ENCODE peak calls at places on chromosomes 7 and 10, in four cellular contexts. N is endothelial cell of umbilical vein, G is endodermal cell, T is lung. K is an unnamed sample.

GRCh38 chr7:137696376-137696775 is 150.4 kb downstream of the DGKI start:
- DNase-seq in N (no peak), G (no peak), T (no peak), K (no peak)

GRCh38 chr7:130228840-130229239 is 21.2 kb downstream of the SSMEM1 start:
- DNase-seq in N (no peak), G (no peak), T (no peak), K (no peak)

GRCh38 chr7:1714583-1715330 is 44.7 kb downstream of the ELFN1 start:
- DNase-seq in N (no peak), G (no peak), T (no peak), K (no peak)

GRCh38 chr10:35934637-35934995 is 292.5 kb upstream of the FZD8 start:
- DNase-seq in N (no peak), G (no peak), T (no peak), K (no peak)

GRCh38 chr10:80177781-80178636 is 27.3 kb downstream of the ANXA11 start:
- DNase-seq in N (no peak), G (no peak), T (no peak), K (no peak)

GRCh38 chr7:115693779-115694178 is 336.8 kb downstream of the TFEC start:
- DNase-seq in N (no peak), G (no peak), T (no peak), K (no peak)

GRCh38 chr7:8125680-8126444 is 136.1 kb downstream of the ICA1 start:
- DNase-seq in N (no peak), G (peak; percentile 79), T (no peak), K (no peak)

GRCh38 chr7:76296743-76297740 is 5.4 kb upstream of the HSPB1 start:
- DNase-seq in N (no peak), G (no peak), T (peak; percentile 74), K (peak; percentile 85)

GRCh38 chr7:134737561-134738353 is 41.7 kb upstream of the CALD1 start:
- DNase-seq in N (peak; percentile 34), G (peak; percentile 16), T (no peak), K (no peak)

GRCh38 chr7:8509601-8510000 is 76.2 kb downstream of the NXPH1 start:
- DNase-seq in N (no peak), G (no peak), T (no peak), K (no peak)

GRCh38 chr7:128215281-128215680 is 25.8 kb upstream of the LEP start:
- DNase-seq in N (no peak), G (no peak), T (no peak), K (no peak)

GRCh38 chr7:84412161-84412969 is 217.8 kb upstream of the SEMA3A start:
- DNase-seq in N (peak; percentile 61), G (no peak), T (no peak), K (no peak)

GRCh38 chr7:124671976-124672375 is 93.6 kb downstream of the GPR37 start:
- DNase-seq in N (no peak), G (no peak), T (no peak), K (no peak)

GRCh38 chr7:135822396-135822795 is 73.8 kb upstream of the FAM180A start:
- DNase-seq in N (no peak), G (no peak), T (no peak), K (no peak)

GRCh38 chr7:80876894-80877414 is 41.9 kb downstream of the SEMA3C start:
- DNase-seq in N (no peak), G (peak; percentile 56), T (no peak), K (no peak)

GRCh38 chr10:77566914-77567566 is 70.6 kb downstream of the KCNMA1 start:
- DNase-seq in N (no peak), G (no peak), T (no peak), K (no peak)

GRCh38 chr10:111648046-111648445 is 535.5 kb downstream of the GPAM start:
- DNase-seq in N (no peak), G (no peak), T (no peak), K (no peak)

GRCh38 chr7:100102950-100103840 is 1.8 kb downstream of the AP4M1 start:
- DNase-seq in N (no peak), G (no peak), T (no peak), K (no peak)

DNA sequence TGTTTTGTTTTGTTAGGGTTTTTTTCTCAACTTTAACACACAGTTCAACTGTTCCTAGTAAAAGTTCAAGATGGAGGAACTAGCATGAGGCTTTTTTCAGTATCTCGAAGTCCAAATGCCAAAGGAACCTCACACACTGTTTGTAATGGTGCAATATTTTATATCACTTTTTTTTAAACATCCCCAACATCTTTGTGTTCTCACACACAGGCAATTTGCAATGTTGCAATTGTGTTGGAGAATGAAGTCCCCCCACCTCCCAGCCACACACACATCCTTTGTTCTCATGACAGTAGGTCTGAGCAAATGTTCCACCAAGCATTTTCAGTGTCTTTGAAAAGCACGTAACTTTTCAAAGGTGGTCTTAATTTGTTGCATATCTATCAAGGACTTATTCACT is 120.9 kb downstream of the TWIST1 start:
- DNase-seq in N (no peak), G (no peak), T (no peak), K (no peak)
- H3K9me3 ChIP-seq in N (no peaks in the 10 kb centered on the region), G (no peaks in the 10 kb centered on the region), T (no peaks in the 10 kb centered on the region), K (no peaks in the 10 kb centered on the region)

GRCh38 chr10:359093-359492 is 223.8 kb downstream of the ZMYND11 start:
- DNase-seq in N (no peak), G (peak; percentile 23), T (no peak), K (no peak)

GRCh38 chr10:360653-361052 is 225.4 kb downstream of the ZMYND11 start:
- DNase-seq in N (no peak), G (no peak), T (no peak), K (no peak)

GRCh38 chr10:357201-357950 is 222.1 kb downstream of the ZMYND11 start:
- DNase-seq in N (no peak), G (no peak), T (no peak), K (no peak)

GRCh38 chr10:361203-362135 is 226.2 kb downstream of the ZMYND11 start:
- DNase-seq in N (no peak), G (no peak), T (no peak), K (no peak)

DNA sequence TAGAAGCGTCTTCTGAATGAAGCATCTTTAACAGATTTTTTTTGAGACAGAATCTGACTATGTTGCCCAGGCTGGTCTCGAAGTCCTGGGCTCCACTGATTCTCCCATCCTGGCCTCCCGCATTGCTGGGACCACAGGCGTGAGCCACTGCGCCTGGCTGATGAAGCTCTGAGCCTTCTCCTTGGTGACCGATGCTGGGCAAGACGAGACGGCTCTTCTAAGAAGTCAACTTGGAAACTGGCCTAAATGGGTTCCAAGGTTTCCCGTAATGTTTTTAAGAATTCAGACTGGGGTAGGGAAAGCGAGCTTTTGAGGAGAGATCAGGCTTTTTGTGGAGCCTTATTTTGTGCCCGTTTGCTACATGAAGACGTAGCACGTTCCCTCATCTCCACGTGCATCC is 224.5 kb downstream of the ZMYND11 start:
- DNase-seq in N (no peak), G (no peak), T (no peak), K (no peak)
- H3K36me3 ChIP-seq in N (no peaks in the 10 kb centered on the region), G (peaks cover 40% of the 10 kb centered on the region), T (peaks cover 23% of the 10 kb centered on the region), K (peaks cover 81% of the 10 kb centered on the region)

DNA sequence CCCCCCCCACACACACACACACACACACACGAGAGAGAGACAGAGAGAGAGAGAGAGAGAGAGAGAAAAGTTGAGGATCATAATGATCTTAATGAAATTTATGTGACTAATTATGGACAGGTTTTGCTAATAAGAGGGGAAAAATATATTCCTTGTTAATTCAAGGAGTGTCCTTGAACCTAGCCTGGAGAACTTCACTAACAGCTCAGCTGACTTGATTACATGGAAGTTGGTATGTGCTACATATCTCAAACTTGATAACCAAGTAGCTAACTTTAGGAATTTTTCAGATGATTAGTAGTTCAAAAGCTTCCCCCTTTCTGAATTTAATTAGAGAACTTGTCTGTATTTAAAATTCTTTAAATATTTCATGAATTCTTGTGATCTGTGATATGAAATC is 15.3 kb downstream of the SLF2 start:
- DNase-seq in N (no peak), G (no peak), T (no peak), K (no peak)
- H3K27me3 ChIP-seq in N (no peaks in the 10 kb centered on the region), G (no peaks in the 10 kb centered on the region), T (no peaks in the 10 kb centered on the region), K (no peaks in the 10 kb centered on the region)

GRCh38 chr10:37826806-37827205 is 30.6 kb downstream of the ZNF248 start:
- DNase-seq in N (no peak), G (no peak), T (no peak), K (no peak)

DNA sequence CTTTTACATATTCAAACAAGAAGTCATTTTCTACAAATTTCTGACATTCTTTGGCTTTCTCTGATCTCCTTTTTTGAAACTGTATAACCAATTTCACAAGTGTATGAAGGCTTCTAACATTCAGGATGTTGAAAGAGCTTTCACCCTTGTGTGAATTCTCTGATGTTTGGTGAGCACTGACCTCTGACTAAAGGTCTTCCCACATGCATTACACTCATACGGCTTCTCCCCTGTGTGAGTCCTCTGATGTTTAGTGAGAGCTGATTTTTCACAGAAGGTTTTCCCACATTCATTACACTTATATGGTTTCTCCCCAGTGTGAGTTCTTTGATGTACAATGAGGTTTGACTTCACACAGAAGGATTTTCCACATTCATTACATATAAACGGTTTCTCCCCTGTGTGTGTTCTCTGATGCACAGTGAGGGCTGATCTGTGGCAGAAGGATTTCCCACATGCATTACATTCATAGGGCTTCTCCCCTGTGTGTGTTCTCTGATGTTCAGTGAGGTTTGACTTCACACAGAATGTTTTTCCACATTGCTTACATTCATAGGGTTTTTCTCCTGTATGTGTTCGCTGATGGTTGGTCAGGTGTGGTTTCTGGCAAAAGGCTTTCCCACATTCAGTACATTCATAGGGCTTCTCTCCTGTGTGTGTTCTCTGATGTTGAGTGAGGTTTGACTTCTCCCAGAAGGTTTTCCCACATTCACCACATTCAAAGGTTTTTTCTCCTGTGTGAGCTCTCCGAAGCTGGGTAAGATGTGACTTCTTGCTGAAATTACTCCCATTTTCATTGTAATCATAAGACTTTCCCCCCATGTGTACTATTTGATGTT is 25.7 kb downstream of the ZNF248 start:
- DNase-seq in N (no peak), G (no peak), T (no peak), K (no peak)
- H3K9me3 ChIP-seq in N (peaks cover 11% of the 10 kb centered on the region), G (peaks cover 98% of the 10 kb centered on the region), T (peaks cover 30% of the 10 kb centered on the region), K (peaks cover 8% of the 10 kb centered on the region)